ENCODE peak calls at places on chromosomes 13 and 19, in nine cellular contexts. One of them, this sample, is unnamed.

GRCh38 chr19:873084-874019 is 13.9 kb downstream of the CFD start:
- DNase-seq in uterus: no peak
- DNase-seq in cardiac muscle cell: peak
- DNase-seq in MCF 10A: peak
- DNase-seq in thoracic aorta: no peak
- DNase-seq in cardiac fibroblast: peak
- DNase-seq in D721Med: no peak
- DNase-seq in ovary: no peak
- DNase-seq in AG09319: peak
- DNase-seq in this sample: no peak

GRCh38 chr19:17954401-17954800 is 12.5 kb upstream of the KCNN1 start:
- DNase-seq in uterus: no peak
- DNase-seq in AG09319: no peak
- DNase-seq in cardiac muscle cell: no peak
- DNase-seq in cardiac fibroblast: no peak
- DNase-seq in MCF 10A: no peak
- DNase-seq in ovary: no peak
- DNase-seq in thoracic aorta: no peak
- DNase-seq in D721Med: no peak
- DNase-seq in this sample: no peak

GRCh38 chr19:42313096-42313839 is at the start of gene TMEM145:
- DNase-seq in thoracic aorta: no peak
- DNase-seq in cardiac muscle cell: peak
- DNase-seq in uterus: no peak
- DNase-seq in D721Med: peak
- DNase-seq in ovary: peak
- DNase-seq in cardiac fibroblast: peak
- DNase-seq in AG09319: no peak
- DNase-seq in MCF 10A: peak
- DNase-seq in this sample: no peak

GRCh38 chr13:48636550-48636949 is 17.2 kb upstream of the CYSLTR2 start:
- DNase-seq in cardiac muscle cell: no peak
- DNase-seq in cardiac fibroblast: peak
- DNase-seq in MCF 10A: no peak
- DNase-seq in AG09319: no peak
- DNase-seq in D721Med: no peak
- DNase-seq in uterus: no peak
- DNase-seq in ovary: no peak
- DNase-seq in thoracic aorta: no peak
- DNase-seq in this sample: no peak

GRCh38 chr19:8363803-8364771 is at the start of gene ANGPTL4:
- DNase-seq in thoracic aorta: peak
- DNase-seq in D721Med: no peak
- DNase-seq in AG09319: peak
- DNase-seq in cardiac muscle cell: peak
- DNase-seq in ovary: peak
- DNase-seq in MCF 10A: peak
- DNase-seq in cardiac fibroblast: peak
- DNase-seq in uterus: peak
- DNase-seq in this sample: peak

GRCh38 chr13:24899601-24900000 is 135.6 kb downstream of the RNF17 start:
- DNase-seq in thoracic aorta: no peak
- DNase-seq in MCF 10A: no peak
- DNase-seq in uterus: no peak
- DNase-seq in cardiac muscle cell: no peak
- DNase-seq in AG09319: no peak
- DNase-seq in cardiac fibroblast: no peak
- DNase-seq in ovary: no peak
- DNase-seq in D721Med: no peak
- DNase-seq in this sample: no peak

GRCh38 chr13:18947376-18947977 is 234.1 kb downstream of the TUBA3C start:
- DNase-seq in ovary: no peak
- DNase-seq in D721Med: no peak
- DNase-seq in cardiac fibroblast: no peak
- DNase-seq in cardiac muscle cell: no peak
- DNase-seq in thoracic aorta: no peak
- DNase-seq in AG09319: no peak
- DNase-seq in MCF 10A: no peak
- DNase-seq in uterus: no peak
- DNase-seq in this sample: no peak

GRCh38 chr19:3608750-3609322 is 2.2 kb upstream of the TBXA2R start:
- DNase-seq in uterus: no peak
- DNase-seq in ovary: no peak
- DNase-seq in cardiac muscle cell: no peak
- DNase-seq in MCF 10A: no peak
- DNase-seq in thoracic aorta: no peak
- DNase-seq in cardiac fibroblast: peak
- DNase-seq in AG09319: no peak
- DNase-seq in D721Med: no peak
- DNase-seq in this sample: no peak

GRCh38 chr13:39676315-39676876 is 20.9 kb downstream of the COG6 start:
- DNase-seq in ovary: no peak
- DNase-seq in uterus: no peak
- DNase-seq in cardiac muscle cell: peak
- DNase-seq in D721Med: no peak
- DNase-seq in AG09319: no peak
- DNase-seq in cardiac fibroblast: peak
- DNase-seq in thoracic aorta: no peak
- DNase-seq in MCF 10A: peak
- DNase-seq in this sample: no peak

GRCh38 chr13:99045396-99045795 is 67.5 kb upstream of the DOCK9 start:
- DNase-seq in uterus: no peak
- DNase-seq in AG09319: no peak
- DNase-seq in MCF 10A: no peak
- DNase-seq in cardiac muscle cell: no peak
- DNase-seq in ovary: no peak
- DNase-seq in cardiac fibroblast: no peak
- DNase-seq in thoracic aorta: no peak
- DNase-seq in D721Med: no peak
- DNase-seq in this sample: no peak

GRCh38 chr13:36297259-36297599 is 385 bp downstream of the CCDC169 start:
- DNase-seq in thoracic aorta: no peak
- DNase-seq in cardiac muscle cell: no peak
- DNase-seq in cardiac fibroblast: peak
- DNase-seq in ovary: no peak
- DNase-seq in D721Med: peak
- DNase-seq in MCF 10A: peak
- DNase-seq in uterus: no peak
- DNase-seq in AG09319: no peak
- DNase-seq in this sample: no peak

GRCh38 chr19:41436664-41436951 is 3.1 kb downstream of the DMAC2 start:
- DNase-seq in cardiac fibroblast: no peak
- DNase-seq in MCF 10A: no peak
- DNase-seq in ovary: no peak
- DNase-seq in AG09319: no peak
- DNase-seq in D721Med: no peak
- DNase-seq in uterus: no peak
- DNase-seq in cardiac muscle cell: no peak
- DNase-seq in thoracic aorta: no peak
- DNase-seq in this sample: no peak

GRCh38 chr13:109297628-109298027 is 488.8 kb downstream of the IRS2 start:
- DNase-seq in ovary: no peak
- DNase-seq in uterus: no peak
- DNase-seq in MCF 10A: no peak
- DNase-seq in thoracic aorta: no peak
- DNase-seq in AG09319: peak
- DNase-seq in D721Med: no peak
- DNase-seq in cardiac fibroblast: peak
- DNase-seq in cardiac muscle cell: no peak
- DNase-seq in this sample: no peak

GRCh38 chr13:33676045-33676699 is 141.8 kb upstream of the RFC3 start:
- DNase-seq in cardiac muscle cell: no peak
- DNase-seq in AG09319: no peak
- DNase-seq in cardiac fibroblast: peak
- DNase-seq in D721Med: no peak
- DNase-seq in ovary: no peak
- DNase-seq in MCF 10A: peak
- DNase-seq in uterus: no peak
- DNase-seq in thoracic aorta: no peak
- DNase-seq in this sample: no peak

GRCh38 chr19:38190061-38190460 is 34.0 kb downstream of the DPF1 start:
- DNase-seq in thoracic aorta: no peak
- DNase-seq in AG09319: no peak
- DNase-seq in cardiac fibroblast: no peak
- DNase-seq in cardiac muscle cell: no peak
- DNase-seq in D721Med: no peak
- DNase-seq in MCF 10A: peak
- DNase-seq in ovary: no peak
- DNase-seq in uterus: no peak
- DNase-seq in this sample: no peak

GRCh38 chr13:111031531-111031961 is 83.6 kb upstream of the ARHGEF7 start:
- DNase-seq in D721Med: no peak
- DNase-seq in uterus: no peak
- DNase-seq in AG09319: peak
- DNase-seq in cardiac muscle cell: no peak
- DNase-seq in thoracic aorta: no peak
- DNase-seq in MCF 10A: peak
- DNase-seq in ovary: no peak
- DNase-seq in cardiac fibroblast: peak
- DNase-seq in this sample: no peak

GRCh38 chr19:1774999-1775772 is 21.9 kb downstream of the ONECUT3 start:
- DNase-seq in thoracic aorta: no peak
- DNase-seq in ovary: no peak
- DNase-seq in MCF 10A: no peak
- DNase-seq in cardiac muscle cell: no peak
- DNase-seq in D721Med: no peak
- DNase-seq in cardiac fibroblast: peak
- DNase-seq in AG09319: no peak
- DNase-seq in uterus: no peak
- DNase-seq in this sample: no peak

GRCh38 chr13:101917833-101918755 is 465.6 kb downstream of the ITGBL1 start:
- DNase-seq in ovary: no peak
- DNase-seq in cardiac fibroblast: no peak
- DNase-seq in D721Med: no peak
- DNase-seq in cardiac muscle cell: no peak
- DNase-seq in AG09319: no peak
- DNase-seq in uterus: no peak
- DNase-seq in MCF 10A: no peak
- DNase-seq in thoracic aorta: no peak
- DNase-seq in this sample: no peak

GRCh38 chr19:35966771-35967170 is 28.2 kb upstream of the SDHAF1 start:
- DNase-seq in cardiac muscle cell: no peak
- DNase-seq in cardiac fibroblast: no peak
- DNase-seq in D721Med: no peak
- DNase-seq in ovary: no peak
- DNase-seq in MCF 10A: no peak
- DNase-seq in thoracic aorta: no peak
- DNase-seq in uterus: no peak
- DNase-seq in AG09319: no peak
- DNase-seq in this sample: no peak

GRCh38 chr19:677601-678380 is 1.6 kb downstream of the FSTL3 start:
- DNase-seq in cardiac muscle cell: no peak
- DNase-seq in AG09319: no peak
- DNase-seq in ovary: no peak
- DNase-seq in uterus: no peak
- DNase-seq in cardiac fibroblast: no peak
- DNase-seq in thoracic aorta: no peak
- DNase-seq in D721Med: no peak
- DNase-seq in MCF 10A: peak
- DNase-seq in this sample: peak

GRCh38 chr19:33241530-33242101 is 16.0 kb upstream of the SLC7A10 start:
- DNase-seq in D721Med: no peak
- DNase-seq in cardiac muscle cell: no peak
- DNase-seq in cardiac fibroblast: peak
- DNase-seq in thoracic aorta: no peak
- DNase-seq in ovary: no peak
- DNase-seq in MCF 10A: peak
- DNase-seq in AG09319: no peak
- DNase-seq in uterus: peak
- DNase-seq in this sample: no peak

GRCh38 chr13:96819375-96819774 is 174.9 kb downstream of the OXGR1 start:
- DNase-seq in AG09319: no peak
- DNase-seq in D721Med: no peak
- DNase-seq in thoracic aorta: no peak
- DNase-seq in ovary: no peak
- DNase-seq in cardiac muscle cell: no peak
- DNase-seq in MCF 10A: no peak
- DNase-seq in uterus: no peak
- DNase-seq in cardiac fibroblast: no peak
- DNase-seq in this sample: no peak
- TF ChIP-seq CTCF in AG09319: no peak
- TF ChIP-seq CTCF in D721Med: no peak
- TF ChIP-seq CTCF in thoracic aorta: no peak
- TF ChIP-seq CTCF in ovary: no peak
- TF ChIP-seq CTCF in cardiac muscle cell: no peak
- TF ChIP-seq CTCF in MCF 10A: no peak
- TF ChIP-seq CTCF in uterus: no peak
- TF ChIP-seq CTCF in cardiac fibroblast: no peak
- TF ChIP-seq CTCF in this sample: no peak

GRCh38 chr13:28953714-28954113 is 133.6 kb downstream of the MTUS2 start:
- DNase-seq in thoracic aorta: no peak
- DNase-seq in MCF 10A: peak
- DNase-seq in AG09319: no peak
- DNase-seq in cardiac fibroblast: no peak
- DNase-seq in cardiac muscle cell: no peak
- DNase-seq in D721Med: no peak
- DNase-seq in uterus: no peak
- DNase-seq in ovary: no peak
- DNase-seq in this sample: no peak
- TF ChIP-seq CTCF in thoracic aorta: no peak
- TF ChIP-seq CTCF in MCF 10A: no peak
- TF ChIP-seq CTCF in AG09319: no peak
- TF ChIP-seq CTCF in cardiac fibroblast: no peak
- TF ChIP-seq CTCF in cardiac muscle cell: no peak
- TF ChIP-seq CTCF in D721Med: no peak
- TF ChIP-seq CTCF in uterus: no peak
- TF ChIP-seq CTCF in ovary: no peak
- TF ChIP-seq CTCF in this sample: no peak

GRCh38 chr13:84894749-84895148 is 904.5 kb downstream of the SLITRK6 start:
- DNase-seq in cardiac muscle cell: no peak
- DNase-seq in thoracic aorta: no peak
- DNase-seq in ovary: no peak
- DNase-seq in D721Med: no peak
- DNase-seq in uterus: no peak
- DNase-seq in cardiac fibroblast: no peak
- DNase-seq in AG09319: no peak
- DNase-seq in MCF 10A: no peak
- DNase-seq in this sample: no peak

DNA sequence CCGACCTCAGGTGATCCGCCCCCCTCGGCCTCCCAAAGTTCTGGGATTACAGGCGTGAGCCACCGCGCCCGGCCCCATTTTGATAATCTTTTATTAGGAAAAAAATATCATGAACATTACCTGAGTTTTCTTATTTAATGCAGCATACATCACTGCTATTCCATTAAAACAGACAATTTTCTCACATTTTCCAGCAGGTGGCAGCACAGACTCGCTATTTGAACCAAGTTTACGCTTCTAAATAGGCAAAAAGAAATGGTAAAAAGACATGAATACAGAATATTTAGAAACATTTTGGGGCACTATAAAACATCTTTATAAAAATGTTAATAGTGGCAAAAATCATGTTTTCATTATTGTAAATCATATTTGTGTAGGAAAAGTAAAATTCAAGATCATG is 903.1 kb downstream of the SLITRK6 start:
- DNase-seq in D721Med: no peak
- DNase-seq in ovary: no peak
- DNase-seq in cardiac muscle cell: peak
- DNase-seq in AG09319: peak
- DNase-seq in MCF 10A: peak
- DNase-seq in thoracic aorta: no peak
- DNase-seq in uterus: no peak
- DNase-seq in cardiac fibroblast: peak
- DNase-seq in this sample: no peak
- TF ChIP-seq CTCF in D721Med: peak
- TF ChIP-seq CTCF in ovary: peak
- TF ChIP-seq CTCF in cardiac muscle cell: peak
- TF ChIP-seq CTCF in AG09319: peak
- TF ChIP-seq CTCF in MCF 10A: peak
- TF ChIP-seq CTCF in thoracic aorta: peak
- TF ChIP-seq CTCF in uterus: peak
- TF ChIP-seq CTCF in cardiac fibroblast: peak
- TF ChIP-seq CTCF in this sample: peak

GRCh38 chr13:69935043-69935442 is 172.6 kb upstream of the ATXN8OS start:
- DNase-seq in cardiac fibroblast: no peak
- DNase-seq in AG09319: no peak
- DNase-seq in uterus: no peak
- DNase-seq in cardiac muscle cell: no peak
- DNase-seq in thoracic aorta: no peak
- DNase-seq in ovary: no peak
- DNase-seq in MCF 10A: peak
- DNase-seq in D721Med: no peak
- DNase-seq in this sample: no peak
- TF ChIP-seq CTCF in cardiac fibroblast: no peak
- TF ChIP-seq CTCF in AG09319: no peak
- TF ChIP-seq CTCF in uterus: no peak
- TF ChIP-seq CTCF in cardiac muscle cell: no peak
- TF ChIP-seq CTCF in thoracic aorta: no peak
- TF ChIP-seq CTCF in ovary: no peak
- TF ChIP-seq CTCF in MCF 10A: peak
- TF ChIP-seq CTCF in D721Med: peak
- TF ChIP-seq CTCF in this sample: peak